ENCODE peak calls at places on chromosomes 13 and 19, in five cellular contexts. One of them, this sample, is unnamed.

GRCh38 chr19:41886761-41887710 is 4.1 kb downstream of the ARHGEF1 start:
- DNase-seq in A549: no peak
- DNase-seq in GM12878: no peak
- DNase-seq in IMR-90: no peak
- DNase-seq in HepG2: no peak
- DNase-seq in this sample: no peak

GRCh38 chr19:54010474-54010873 is 19.0 kb downstream of the CACNG6 start:
- DNase-seq in A549: no peak
- DNase-seq in GM12878: no peak
- DNase-seq in IMR-90: no peak
- DNase-seq in HepG2: no peak
- DNase-seq in this sample: no peak

GRCh38 chr13:36981156-36981743 is 17.9 kb downstream of the ALG5 start:
- DNase-seq in A549: peak
- DNase-seq in GM12878: no peak
- DNase-seq in IMR-90: peak
- DNase-seq in HepG2: peak
- DNase-seq in this sample: peak

GRCh38 chr13:105611424-105611823 is 924.0 kb downstream of the EFNB2 start:
- DNase-seq in A549: no peak
- DNase-seq in GM12878: no peak
- DNase-seq in IMR-90: peak
- DNase-seq in HepG2: no peak
- DNase-seq in this sample: no peak

GRCh38 chr13:35789335-35790166 is 313.1 kb upstream of the MAB21L1 start:
- DNase-seq in A549: peak
- DNase-seq in GM12878: no peak
- DNase-seq in IMR-90: peak
- DNase-seq in HepG2: peak
- DNase-seq in this sample: peak

GRCh38 chr13:21966014-21966413 is 295.1 kb downstream of the FGF9 start:
- DNase-seq in A549: no peak
- DNase-seq in GM12878: no peak
- DNase-seq in IMR-90: no peak
- DNase-seq in HepG2: no peak
- DNase-seq in this sample: no peak

GRCh38 chr13:102948006-102948405 is 102.2 kb downstream of the ERCC5 start:
- DNase-seq in A549: no peak
- DNase-seq in GM12878: no peak
- DNase-seq in IMR-90: no peak
- DNase-seq in HepG2: no peak
- DNase-seq in this sample: no peak

GRCh38 chr13:95627590-95627989 is 16.9 kb downstream of the DZIP1 start:
- DNase-seq in A549: no peak
- DNase-seq in GM12878: no peak
- DNase-seq in IMR-90: peak
- DNase-seq in HepG2: no peak
- DNase-seq in this sample: no peak

GRCh38 chr13:110593430-110594130 is 21.8 kb upstream of the NAXD start:
- DNase-seq in A549: peak
- DNase-seq in GM12878: no peak
- DNase-seq in IMR-90: peak
- DNase-seq in HepG2: peak
- DNase-seq in this sample: peak

GRCh38 chr19:50024719-50025021 is 502 bp downstream of the VRK3 start:
- DNase-seq in A549: no peak
- DNase-seq in GM12878: no peak
- DNase-seq in IMR-90: no peak
- DNase-seq in HepG2: no peak
- DNase-seq in this sample: peak

GRCh38 chr13:93511011-93511410 is 284.4 kb downstream of the GPC6 start:
- DNase-seq in A549: no peak
- DNase-seq in GM12878: no peak
- DNase-seq in IMR-90: no peak
- DNase-seq in HepG2: no peak
- DNase-seq in this sample: no peak

GRCh38 chr13:71722206-71722605 is 144.8 kb downstream of the DACH1 start:
- DNase-seq in A549: no peak
- DNase-seq in GM12878: no peak
- DNase-seq in IMR-90: peak
- DNase-seq in HepG2: no peak
- DNase-seq in this sample: no peak

GRCh38 chr13:61413572-61413971 is 2.1 kb downstream of the PCDH20 start:
- DNase-seq in A549: no peak
- DNase-seq in GM12878: no peak
- DNase-seq in IMR-90: no peak
- DNase-seq in HepG2: no peak
- DNase-seq in this sample: no peak

GRCh38 chr13:18978447-18978846 is 203.2 kb downstream of the TUBA3C start:
- DNase-seq in A549: no peak
- DNase-seq in GM12878: no peak
- DNase-seq in IMR-90: no peak
- DNase-seq in HepG2: no peak
- DNase-seq in this sample: no peak

GRCh38 chr13:31200636-31200970 is 828 bp downstream of the B3GLCT start:
- DNase-seq in A549: peak
- DNase-seq in GM12878: no peak
- DNase-seq in IMR-90: no peak
- DNase-seq in HepG2: peak
- DNase-seq in this sample: peak

GRCh38 chr13:107819071-107819470 is 396.3 kb downstream of the LIG4 start:
- DNase-seq in A549: no peak
- DNase-seq in GM12878: no peak
- DNase-seq in IMR-90: no peak
- DNase-seq in HepG2: no peak
- DNase-seq in this sample: no peak

GRCh38 chr13:19959141-19959830 is 759 bp downstream of the ZMYM2 start:
- DNase-seq in A549: peak
- DNase-seq in GM12878: no peak
- DNase-seq in IMR-90: peak
- DNase-seq in HepG2: peak
- DNase-seq in this sample: peak

GRCh38 chr19:13132471-13133166 is 14.6 kb downstream of the NACC1 start:
- DNase-seq in A549: no peak
- DNase-seq in GM12878: no peak
- DNase-seq in IMR-90: peak
- DNase-seq in HepG2: no peak
- DNase-seq in this sample: no peak

GRCh38 chr19:17775245-17775927 is 19.6 kb upstream of the B3GNT3 start:
- DNase-seq in A549: peak
- DNase-seq in GM12878: no peak
- DNase-seq in IMR-90: peak
- DNase-seq in HepG2: peak
- DNase-seq in this sample: peak

GRCh38 chr19:2027361-2027760 is 11.8 kb upstream of the BTBD2 start:
- DNase-seq in A549: no peak
- DNase-seq in GM12878: no peak
- DNase-seq in IMR-90: peak
- DNase-seq in HepG2: no peak
- DNase-seq in this sample: no peak

GRCh38 chr13:27329210-27329609 is 58.6 kb downstream of the RASL11A start:
- DNase-seq in A549: no peak
- DNase-seq in GM12878: no peak
- DNase-seq in IMR-90: no peak
- DNase-seq in HepG2: peak
- DNase-seq in this sample: no peak

GRCh38 chr13:110225609-110226008 is 81.3 kb downstream of the COL4A1 start:
- DNase-seq in A549: no peak
- DNase-seq in GM12878: no peak
- DNase-seq in IMR-90: no peak
- DNase-seq in HepG2: no peak
- DNase-seq in this sample: no peak

GRCh38 chr19:48900477-48901452 is 653 bp downstream of the NUCB1 start:
- DNase-seq in A549: peak
- DNase-seq in GM12878: no peak
- DNase-seq in IMR-90: peak
- DNase-seq in HepG2: peak
- DNase-seq in this sample: peak

GRCh38 chr19:13195678-13196077 is 45.5 kb downstream of the IER2 start:
- DNase-seq in A549: peak
- DNase-seq in GM12878: no peak
- DNase-seq in IMR-90: no peak
- DNase-seq in HepG2: peak
- DNase-seq in this sample: peak

DNA sequence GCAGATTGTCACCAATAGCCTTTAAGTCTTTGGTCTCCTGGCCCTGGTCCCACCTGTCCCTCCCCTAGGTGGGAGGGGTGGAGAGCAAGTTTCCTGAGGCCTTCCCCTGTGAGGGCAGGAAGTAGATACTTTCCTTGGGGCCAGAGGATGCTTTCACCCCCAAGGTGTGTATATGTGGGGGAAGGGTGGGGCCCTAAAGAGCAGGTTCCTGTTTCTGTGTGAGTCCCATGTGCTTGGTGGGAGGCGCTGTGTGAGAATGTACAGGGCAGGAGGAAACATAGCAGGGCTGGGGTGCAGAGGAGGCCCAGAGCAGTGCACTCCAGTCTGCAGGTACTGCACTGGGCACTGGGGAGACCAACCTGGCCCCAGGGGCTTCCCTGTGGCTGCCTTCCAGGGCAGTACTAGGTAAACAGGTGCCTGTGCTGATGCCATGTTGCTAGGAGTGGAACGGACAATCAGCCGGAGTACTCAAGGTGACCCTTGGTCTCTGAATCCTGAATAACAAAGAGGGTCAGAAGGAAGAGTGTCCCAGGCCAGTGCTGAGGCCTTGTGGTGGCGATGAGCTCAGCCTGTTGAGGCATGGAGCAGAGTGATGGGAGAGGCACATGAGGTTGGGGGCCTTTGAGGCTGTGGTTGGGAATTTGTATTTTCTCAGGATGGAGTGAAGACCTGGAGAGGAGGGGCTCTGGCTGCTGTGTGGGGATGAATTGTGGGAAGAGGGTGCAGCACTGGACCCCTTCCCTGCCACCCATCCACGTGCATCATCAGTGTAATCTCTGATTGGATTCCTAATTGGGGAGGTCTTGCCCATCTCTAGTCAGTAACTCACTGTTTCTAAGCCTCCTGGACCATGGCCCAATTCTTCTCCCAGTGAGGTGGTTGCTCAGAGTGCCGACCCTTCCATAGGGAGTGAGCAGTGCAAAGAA is 5.1 kb downstream of the EGLN2 start:
- DNase-seq in A549: no peak
- DNase-seq in GM12878: peak
- DNase-seq in IMR-90: no peak
- DNase-seq in HepG2: peak
- DNase-seq in this sample: no peak
- TF ChIP-seq BHLHE40 in A549: no peak
- TF ChIP-seq BHLHE40 in GM12878: no peak
- TF ChIP-seq BHLHE40 in IMR-90: no peak
- TF ChIP-seq BHLHE40 in HepG2: no peak
- TF ChIP-seq BHLHE40 in this sample: no peak

DNA sequence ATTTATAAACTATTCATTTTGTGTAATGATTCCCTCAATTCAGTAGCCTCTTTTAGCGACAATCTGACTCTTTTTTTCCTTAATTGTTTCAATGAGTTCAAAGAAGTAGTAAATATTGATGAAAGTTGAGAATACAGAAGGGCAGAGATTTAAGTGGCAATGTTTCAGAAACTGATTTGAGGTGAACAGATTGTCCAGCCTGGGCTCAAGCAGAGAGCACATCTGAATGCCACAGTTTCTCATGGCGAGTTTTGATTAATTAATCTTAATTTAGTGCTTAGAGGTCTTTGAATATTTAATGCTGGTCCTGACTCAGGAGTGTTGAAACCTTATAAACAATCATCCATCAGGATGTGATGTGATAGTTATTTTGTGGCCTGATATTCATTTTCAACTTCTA is 890.7 kb upstream of the SLITRK6 start:
- DNase-seq in A549: no peak
- DNase-seq in GM12878: no peak
- DNase-seq in IMR-90: no peak
- DNase-seq in HepG2: no peak
- DNase-seq in this sample: no peak
- TF ChIP-seq BHLHE40 in A549: no peak
- TF ChIP-seq BHLHE40 in GM12878: no peak
- TF ChIP-seq BHLHE40 in IMR-90: no peak
- TF ChIP-seq BHLHE40 in HepG2: no peak
- TF ChIP-seq BHLHE40 in this sample: no peak

GRCh38 chr19:45999653-46000121 is 4.4 kb downstream of the CCDC61 start:
- DNase-seq in A549: peak
- DNase-seq in GM12878: no peak
- DNase-seq in IMR-90: peak
- DNase-seq in HepG2: no peak
- DNase-seq in this sample: peak
- TF ChIP-seq BHLHE40 in A549: no peak
- TF ChIP-seq BHLHE40 in GM12878: no peak
- TF ChIP-seq BHLHE40 in IMR-90: no peak
- TF ChIP-seq BHLHE40 in HepG2: no peak
- TF ChIP-seq BHLHE40 in this sample: no peak

GRCh38 chr13:39244561-39245230 is 206.4 kb downstream of the NHLRC3 start:
- DNase-seq in A549: no peak
- DNase-seq in GM12878: no peak
- DNase-seq in IMR-90: no peak
- DNase-seq in HepG2: no peak
- DNase-seq in this sample: no peak
- TF ChIP-seq BHLHE40 in A549: no peak
- TF ChIP-seq BHLHE40 in GM12878: no peak
- TF ChIP-seq BHLHE40 in IMR-90: no peak
- TF ChIP-seq BHLHE40 in HepG2: no peak
- TF ChIP-seq BHLHE40 in this sample: no peak